ENCODE peak calls at places on chromosomes 13 and 19, in five cellular contexts. One of them, this sample, is unnamed.

GRCh38 chr13:74066937-74067336 is 67.3 kb downstream of the KLF12 start:
- DNase-seq in A673: no peak
- DNase-seq in OCI-LY7: no peak
- DNase-seq in cardiac fibroblast: peak
- DNase-seq in CD4-positive, alpha-beta T cell: no peak
- DNase-seq in this sample: no peak

GRCh38 chr19:35846038-35846668 is 6.2 kb downstream of the NPHS1 start:
- DNase-seq in A673: no peak
- DNase-seq in CD4-positive, alpha-beta T cell: no peak
- DNase-seq in OCI-LY7: no peak
- DNase-seq in cardiac fibroblast: no peak
- DNase-seq in this sample: no peak

GRCh38 chr13:112867301-112867711 is 101.7 kb upstream of the MCF2L start:
- DNase-seq in A673: no peak
- DNase-seq in cardiac fibroblast: no peak
- DNase-seq in CD4-positive, alpha-beta T cell: no peak
- DNase-seq in OCI-LY7: no peak
- DNase-seq in this sample: no peak

GRCh38 chr13:44331912-44332840 is 41.4 kb upstream of the SERP2 start:
- DNase-seq in OCI-LY7: no peak
- DNase-seq in A673: peak
- DNase-seq in cardiac fibroblast: peak
- DNase-seq in CD4-positive, alpha-beta T cell: no peak
- DNase-seq in this sample: no peak

GRCh38 chr19:16094360-16095070 is 17.2 kb upstream of the RAB8A start:
- DNase-seq in A673: no peak
- DNase-seq in cardiac fibroblast: peak
- DNase-seq in OCI-LY7: no peak
- DNase-seq in CD4-positive, alpha-beta T cell: no peak
- DNase-seq in this sample: no peak

GRCh38 chr13:99854376-99854775 is 117.2 kb downstream of the ZIC5 start:
- DNase-seq in OCI-LY7: no peak
- DNase-seq in CD4-positive, alpha-beta T cell: no peak
- DNase-seq in cardiac fibroblast: no peak
- DNase-seq in A673: no peak
- DNase-seq in this sample: no peak

GRCh38 chr13:61258185-61258584 is 157.5 kb downstream of the PCDH20 start:
- DNase-seq in OCI-LY7: no peak
- DNase-seq in cardiac fibroblast: no peak
- DNase-seq in CD4-positive, alpha-beta T cell: no peak
- DNase-seq in A673: no peak
- DNase-seq in this sample: no peak

GRCh38 chr19:10915511-10916091 is 12.8 kb downstream of the YIPF2 start:
- DNase-seq in A673: no peak
- DNase-seq in cardiac fibroblast: peak
- DNase-seq in OCI-LY7: no peak
- DNase-seq in CD4-positive, alpha-beta T cell: no peak
- DNase-seq in this sample: no peak

GRCh38 chr19:48806518-48806817 is 4.4 kb downstream of the BCAT2 start:
- DNase-seq in A673: no peak
- DNase-seq in CD4-positive, alpha-beta T cell: peak
- DNase-seq in cardiac fibroblast: no peak
- DNase-seq in OCI-LY7: no peak
- DNase-seq in this sample: no peak

GRCh38 chr13:107817652-107818287 is 397.6 kb downstream of the LIG4 start:
- DNase-seq in CD4-positive, alpha-beta T cell: no peak
- DNase-seq in A673: no peak
- DNase-seq in cardiac fibroblast: no peak
- DNase-seq in OCI-LY7: no peak
- DNase-seq in this sample: no peak

DNA sequence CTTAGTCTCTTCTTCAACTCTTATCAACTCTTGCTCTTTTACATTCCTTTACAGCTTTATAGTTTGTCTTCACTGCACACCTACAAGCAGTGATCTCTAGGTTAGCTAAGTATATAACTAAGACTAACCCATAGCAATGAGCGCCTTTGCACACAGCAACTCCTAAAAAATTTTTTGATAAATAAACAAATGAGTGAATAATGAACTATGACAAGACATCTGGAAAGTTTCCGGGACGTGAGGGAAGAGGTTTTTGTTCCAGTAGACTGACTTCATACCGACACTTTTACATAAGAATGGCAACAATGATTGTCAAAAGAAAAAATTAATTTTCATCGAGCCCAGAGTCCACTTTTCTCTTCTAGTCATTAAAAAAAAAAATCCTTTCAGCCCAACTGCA is 98.3 kb downstream of the ELF1 start:
- DNase-seq in A673: no peak
- DNase-seq in OCI-LY7: no peak
- DNase-seq in cardiac fibroblast: peak
- DNase-seq in CD4-positive, alpha-beta T cell: no peak
- DNase-seq in this sample: no peak
- TF ChIP-seq CTCF in A673: no peak
- TF ChIP-seq CTCF in OCI-LY7: no peak
- TF ChIP-seq CTCF in cardiac fibroblast: no peak
- TF ChIP-seq CTCF in CD4-positive, alpha-beta T cell: no peak
- TF ChIP-seq CTCF in this sample: no peak

GRCh38 chr19:2942928-2943640 is 1.7 kb downstream of the ZNF77 start:
- DNase-seq in OCI-LY7: no peak
- DNase-seq in cardiac fibroblast: no peak
- DNase-seq in CD4-positive, alpha-beta T cell: no peak
- DNase-seq in A673: no peak
- DNase-seq in this sample: no peak

GRCh38 chr19:2945575-2946184 is 909 bp upstream of the ZNF77 start:
- DNase-seq in OCI-LY7: no peak
- DNase-seq in CD4-positive, alpha-beta T cell: no peak
- DNase-seq in cardiac fibroblast: no peak
- DNase-seq in A673: no peak
- DNase-seq in this sample: no peak

GRCh38 chr19:2944403-2944774 is 382 bp downstream of the ZNF77 start:
- DNase-seq in OCI-LY7: no peak
- DNase-seq in cardiac fibroblast: no peak
- DNase-seq in A673: no peak
- DNase-seq in CD4-positive, alpha-beta T cell: no peak
- DNase-seq in this sample: no peak

GRCh38 chr19:2949939-2950285 is 5.1 kb upstream of the ZNF77 start:
- DNase-seq in cardiac fibroblast: no peak
- DNase-seq in OCI-LY7: peak
- DNase-seq in CD4-positive, alpha-beta T cell: no peak
- DNase-seq in A673: no peak
- DNase-seq in this sample: no peak

DNA sequence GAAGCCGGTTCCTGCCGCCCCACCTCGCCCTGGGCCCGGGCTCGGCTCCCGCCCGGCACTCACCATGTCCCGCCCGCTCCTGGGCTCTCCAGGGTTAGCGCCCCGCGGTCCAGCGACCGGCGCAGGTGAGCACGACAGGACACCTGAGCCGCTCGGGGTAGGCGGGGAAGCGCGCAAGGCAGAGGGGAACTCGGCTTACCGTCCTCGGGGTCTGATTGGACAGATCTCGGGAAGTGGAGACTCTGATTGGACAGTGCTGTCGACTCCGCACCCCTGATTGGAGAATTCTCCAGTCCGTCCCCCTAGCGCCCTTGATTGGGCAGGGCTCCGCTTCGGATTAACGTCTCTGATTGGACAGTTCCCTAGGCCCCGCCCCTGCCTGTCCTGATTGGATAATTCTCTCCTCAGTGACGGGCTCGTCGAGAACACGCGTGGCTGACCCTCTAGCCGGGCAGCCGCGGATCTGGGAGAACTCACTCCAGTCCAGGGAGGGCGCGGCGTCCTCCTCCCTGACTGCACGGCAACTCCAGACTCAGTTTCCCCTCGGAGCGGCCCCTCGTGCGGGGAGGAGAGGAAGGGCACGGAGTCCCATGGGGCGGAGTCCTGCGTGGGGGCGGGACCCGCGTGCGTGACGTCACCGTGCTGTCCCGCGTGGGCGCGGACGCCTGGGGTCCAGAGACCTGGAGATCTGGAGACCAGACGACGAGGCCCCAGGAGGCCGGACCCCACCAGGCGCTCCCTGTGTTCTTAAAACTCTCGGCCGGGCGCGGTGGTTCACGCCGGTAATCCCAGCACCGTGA is at the start of gene ZNF77:
- DNase-seq in OCI-LY7: peak
- DNase-seq in A673: peak
- DNase-seq in CD4-positive, alpha-beta T cell: peak
- DNase-seq in cardiac fibroblast: peak
- DNase-seq in this sample: peak
- TF ChIP-seq CTCF in OCI-LY7: no peak
- TF ChIP-seq CTCF in A673: no peak
- TF ChIP-seq CTCF in CD4-positive, alpha-beta T cell: no peak
- TF ChIP-seq CTCF in cardiac fibroblast: no peak
- TF ChIP-seq CTCF in this sample: no peak

DNA sequence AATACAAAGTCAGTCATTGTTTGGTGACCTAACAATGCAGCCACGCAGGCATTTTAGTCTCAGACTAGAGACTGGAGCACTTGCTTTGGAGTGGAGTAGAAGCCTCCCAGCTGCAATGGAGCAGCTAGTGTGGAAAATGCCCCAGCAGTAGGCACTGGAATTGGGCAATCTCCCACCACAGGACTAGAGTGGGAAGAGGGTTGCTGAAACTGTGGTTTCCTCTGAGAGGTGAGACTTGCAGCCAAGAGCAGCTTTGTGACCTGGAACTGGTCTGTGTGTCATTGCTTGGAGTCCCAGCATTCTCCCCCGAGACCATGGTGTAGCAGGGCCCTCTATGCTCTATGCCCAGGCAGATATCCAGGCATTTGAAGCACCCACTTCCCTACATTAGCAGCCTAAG is 556.3 kb downstream of the UQCRFS1 start:
- DNase-seq in CD4-positive, alpha-beta T cell: no peak
- DNase-seq in A673: no peak
- DNase-seq in cardiac fibroblast: no peak
- DNase-seq in OCI-LY7: no peak
- DNase-seq in this sample: no peak
- TF ChIP-seq CTCF in CD4-positive, alpha-beta T cell: no peak
- TF ChIP-seq CTCF in A673: no peak
- TF ChIP-seq CTCF in cardiac fibroblast: no peak
- TF ChIP-seq CTCF in OCI-LY7: no peak
- TF ChIP-seq CTCF in this sample: no peak

DNA sequence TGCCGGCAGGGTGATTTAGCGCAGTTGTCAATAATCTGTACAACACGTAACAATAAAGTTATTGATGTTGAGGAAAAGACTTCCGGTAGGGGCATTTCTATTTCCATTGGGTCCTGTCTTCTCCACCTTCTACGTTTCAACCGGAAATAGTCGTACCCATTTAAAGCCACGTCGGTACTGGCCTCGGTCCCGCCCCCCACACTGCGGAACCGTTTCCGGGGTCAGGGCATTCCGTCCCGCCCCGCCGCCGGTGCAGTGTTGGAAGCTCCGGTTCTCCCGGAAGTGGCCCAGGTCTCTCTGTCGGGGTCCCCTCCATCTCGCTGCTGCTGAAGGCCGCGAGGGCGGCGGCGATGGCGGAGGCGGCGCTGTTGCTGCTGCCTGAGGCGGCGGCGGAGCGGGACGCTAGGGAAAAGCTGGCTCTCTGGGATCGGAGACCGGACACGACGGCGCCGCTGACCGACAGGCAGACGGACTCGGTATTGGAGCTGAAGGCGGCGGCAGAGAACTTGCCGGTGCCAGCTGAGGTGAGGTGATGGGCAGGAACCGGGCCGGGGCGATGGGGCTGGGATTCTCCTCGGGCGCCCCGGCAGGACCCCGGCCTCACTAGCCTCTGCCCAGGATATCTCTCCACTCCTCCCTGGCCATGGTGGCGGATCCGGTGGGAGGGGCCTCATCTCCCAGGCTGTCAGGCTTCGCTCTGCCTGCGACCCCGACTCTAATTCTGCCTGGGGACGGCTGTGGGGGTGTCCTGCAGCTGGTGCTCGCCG is at the start of gene COG3:
- DNase-seq in A673: peak
- DNase-seq in CD4-positive, alpha-beta T cell: peak
- DNase-seq in OCI-LY7: peak
- DNase-seq in cardiac fibroblast: peak
- DNase-seq in this sample: peak
- TF ChIP-seq CTCF in A673: peak
- TF ChIP-seq CTCF in CD4-positive, alpha-beta T cell: peak
- TF ChIP-seq CTCF in OCI-LY7: peak
- TF ChIP-seq CTCF in cardiac fibroblast: no peak
- TF ChIP-seq CTCF in this sample: peak

DNA sequence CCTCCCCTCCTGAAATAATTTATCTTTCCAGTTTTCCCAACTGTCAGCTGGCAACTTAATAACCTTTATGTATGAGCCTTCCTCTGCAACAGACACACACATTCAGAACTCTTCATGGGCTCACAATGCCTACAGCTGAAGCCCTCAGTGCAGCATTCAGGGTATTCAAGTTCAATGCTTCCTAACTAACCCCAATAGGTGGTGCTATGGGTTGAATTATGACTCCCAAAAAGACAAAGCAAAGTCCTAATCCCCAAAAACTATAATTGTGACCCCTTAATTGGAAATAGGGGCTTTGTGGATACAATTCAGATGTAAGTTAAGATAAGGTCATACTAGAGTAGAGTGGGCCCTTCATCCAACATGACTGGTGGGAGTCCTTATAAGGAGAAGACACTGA is 202.2 kb downstream of the SUCLA2 start:
- DNase-seq in A673: peak
- DNase-seq in cardiac fibroblast: peak
- DNase-seq in OCI-LY7: no peak
- DNase-seq in CD4-positive, alpha-beta T cell: no peak
- DNase-seq in this sample: no peak
- TF ChIP-seq CTCF in A673: peak
- TF ChIP-seq CTCF in cardiac fibroblast: peak
- TF ChIP-seq CTCF in OCI-LY7: peak
- TF ChIP-seq CTCF in CD4-positive, alpha-beta T cell: no peak
- TF ChIP-seq CTCF in this sample: peak

DNA sequence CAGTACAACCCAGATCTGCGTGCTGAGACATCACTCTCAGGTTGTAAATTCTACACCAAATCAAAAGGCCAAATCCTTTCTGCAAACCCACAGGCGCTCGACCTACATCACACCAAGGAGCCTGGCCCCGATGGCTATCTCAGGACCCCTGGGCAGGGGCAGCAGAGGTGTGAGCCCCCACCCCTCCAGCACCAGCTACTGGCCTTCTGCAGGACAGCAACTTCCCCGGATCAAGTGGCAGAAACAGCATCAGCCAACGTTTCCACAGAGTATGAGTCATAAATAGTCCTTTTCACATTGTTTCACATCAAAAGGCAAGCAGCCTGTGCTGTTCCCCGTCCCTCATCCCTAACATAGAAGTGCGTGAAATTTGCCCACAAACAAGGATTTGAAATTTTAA is 276.1 kb downstream of the ZNF536 start:
- DNase-seq in A673: no peak
- DNase-seq in OCI-LY7: no peak
- DNase-seq in CD4-positive, alpha-beta T cell: no peak
- DNase-seq in cardiac fibroblast: peak
- DNase-seq in this sample: no peak
- TF ChIP-seq CTCF in A673: no peak
- TF ChIP-seq CTCF in OCI-LY7: no peak
- TF ChIP-seq CTCF in CD4-positive, alpha-beta T cell: no peak
- TF ChIP-seq CTCF in cardiac fibroblast: no peak
- TF ChIP-seq CTCF in this sample: no peak